ENCODE peak calls at places on chromosomes 13 and 19, in nine cellular contexts. M is AG04450; K is psoas muscle; H is tibial nerve; Z is lower lobe of right lung; X is stomach; R is GM23338; N is CD4-positive, alpha-beta T cell; G is neural progenitor cell. D is an unnamed sample.

GRCh38 chr13:36131931-36132297 is 732 bp upstream of the DCLK1 start:
- DNase-seq in M (no peak), Z (peak; percentile 74), G (no peak), K (peak; percentile 74), R (no peak), H (peak; percentile 48), N (no peak), X (no peak), D (peak; percentile 80)

GRCh38 chr19:36041831-36042230 is 9.2 kb upstream of the CLIP3 start:
- DNase-seq in K (no peak), Z (no peak), R (peak; percentile 57), M (peak; percentile 59), H (no peak), G (peak; percentile 19), X (no peak), N (no peak), D (no peak)

GRCh38 chr19:18899624-18900560 is 3.9 kb upstream of the CERS1 start:
- DNase-seq in Z (no peak), X (no peak), K (no peak), R (peak; percentile 23), G (no peak), M (no peak), H (no peak), N (no peak), D (no peak)

GRCh38 chr13:48038763-48039162 is 1.2 kb downstream of the NUDT15 start:
- DNase-seq in G (peak; percentile 5), H (no peak), Z (no peak), M (no peak), K (no peak), R (peak; percentile 18), N (no peak), X (no peak), D (no peak)

GRCh38 chr13:106738279-106738678 is 170.3 kb upstream of the ARGLU1 start:
- DNase-seq in Z (no peak), M (no peak), G (peak; percentile 24), N (no peak), X (no peak), K (no peak), R (peak; percentile 29), H (no peak), D (no peak)

GRCh38 chr19:2247433-2248101 is 1.6 kb upstream of the AMH start:
- DNase-seq in H (no peak), G (no peak), R (no peak), X (no peak), M (no peak), Z (no peak), K (no peak), N (no peak), D (no peak)

GRCh38 chr13:109985871-109986270 is 199.5 kb upstream of the IRS2 start:
- DNase-seq in Z (no peak), X (no peak), G (no peak), H (no peak), R (no peak), N (no peak), K (no peak), M (no peak), D (no peak)

GRCh38 chr13:29964181-29964845 is 113.9 kb upstream of the UBL3 start:
- DNase-seq in M (no peak), Z (no peak), H (no peak), R (peak; percentile 86), N (no peak), G (no peak), K (no peak), X (no peak), D (no peak)

GRCh38 chr13:36329355-36329754 is 16.8 kb downstream of the SPART start:
- DNase-seq in Z (no peak), K (no peak), M (no peak), R (no peak), X (no peak), G (no peak), H (no peak), N (no peak), D (no peak)

GRCh38 chr19:48698046-48698445 is 2.3 kb downstream of the FUT2 start:
- DNase-seq in H (no peak), N (no peak), X (peak; percentile 87), G (no peak), K (no peak), R (no peak), M (no peak), Z (no peak), D (no peak)

GRCh38 chr19:43501661-43502418 is 2.7 kb downstream of the PHLDB3 start:
- DNase-seq in M (no peak), N (no peak), R (peak; percentile 94), X (no peak), K (no peak), Z (no peak), H (no peak), G (peak; percentile 64), D (no peak)

GRCh38 chr19:16134510-16134909 is 9.0 kb upstream of the HSH2D start:
- DNase-seq in M (no peak), R (no peak), X (no peak), Z (no peak), K (no peak), G (no peak), H (no peak), N (no peak), D (no peak)

GRCh38 chr13:73902296-73902695 is 231.9 kb downstream of the KLF12 start:
- DNase-seq in Z (no peak), X (no peak), H (no peak), R (no peak), M (no peak), G (no peak), N (no peak), K (no peak), D (no peak)

GRCh38 chr13:28531195-28531955 is 36.4 kb upstream of the FLT1 start:
- DNase-seq in N (no peak), K (peak; percentile 45), Z (peak; percentile 58), X (peak; percentile 27), M (no peak), R (peak; percentile 89), G (peak; percentile 79), H (no peak), D (peak; percentile 70)

GRCh38 chr13:66339214-66339613 is 890.9 kb downstream of the PCDH9 start:
- DNase-seq in K (no peak), M (no peak), R (no peak), X (no peak), G (no peak), N (no peak), Z (no peak), H (no peak), D (no peak)

GRCh38 chr19:35822579-35822978 is 9.9 kb upstream of the PRODH2 start:
- DNase-seq in Z (no peak), N (no peak), G (no peak), K (no peak), R (no peak), H (no peak), X (no peak), M (no peak), D (no peak)

GRCh38 chr19:17389957-17390664 is 3.9 kb downstream of the CCDC194 start:
- DNase-seq in Z (no peak), R (peak; percentile 42), M (no peak), H (no peak), X (no peak), K (no peak), G (no peak), N (no peak), D (no peak)

GRCh38 chr19:17385878-17386611 is 8.0 kb downstream of the CCDC194 start:
- DNase-seq in M (no peak), X (peak; percentile 65), H (peak; percentile 33), K (peak; percentile 66), Z (peak; percentile 79), R (peak; percentile 92), G (peak; percentile 85), N (peak; percentile 52), D (peak; percentile 83)

GRCh38 chr19:17390665-17391370 is 3.2 kb downstream of the CCDC194 start:
- DNase-seq in M (peak; percentile 72), K (peak; percentile 90), N (peak; percentile 84), R (peak; percentile 98), Z (peak; percentile 94), G (peak; percentile 99), H (peak; percentile 78), X (peak; percentile 90), D (peak; percentile 96)

GRCh38 chr19:17391371-17392151 is 2.4 kb downstream of the CCDC194 start:
- DNase-seq in Z (no peak), N (no peak), K (no peak), R (peak; percentile 49), M (no peak), G (peak; percentile 31), H (no peak), X (no peak), D (no peak)

GRCh38 chr19:17389288-17389687 is 4.7 kb downstream of the CCDC194 start:
- DNase-seq in X (no peak), H (no peak), K (no peak), Z (no peak), R (no peak), M (no peak), G (no peak), N (no peak), D (no peak)
- TF ChIP-seq CTCF in X (no peak), H (no peak), K (no peak), Z (no peak), R (no peak), M (no peak), G (no peak), N (no peak), D (no peak)

GRCh38 chr13:112105884-112106283 is 38.9 kb downstream of the SOX1 start:
- DNase-seq in X (no peak), K (no peak), M (no peak), N (no peak), R (peak; percentile 82), G (peak; percentile 78), Z (no peak), H (no peak), D (no peak)
- H3K27me3 ChIP-seq in X (peaks cover 17% of the 10 kb centered on the region), K (peaks cover 10% of the 10 kb centered on the region), M (peaks cover 4% of the 10 kb centered on the region), N (peaks cover 64% of the 10 kb centered on the region), R (peaks cover 86% of the 10 kb centered on the region), G (peaks cover 63% of the 10 kb centered on the region), Z (peaks cover 89% of the 10 kb centered on the region), H (peaks cover 82% of the 10 kb centered on the region), D (peaks cover 87% of the 10 kb centered on the region)

DNA sequence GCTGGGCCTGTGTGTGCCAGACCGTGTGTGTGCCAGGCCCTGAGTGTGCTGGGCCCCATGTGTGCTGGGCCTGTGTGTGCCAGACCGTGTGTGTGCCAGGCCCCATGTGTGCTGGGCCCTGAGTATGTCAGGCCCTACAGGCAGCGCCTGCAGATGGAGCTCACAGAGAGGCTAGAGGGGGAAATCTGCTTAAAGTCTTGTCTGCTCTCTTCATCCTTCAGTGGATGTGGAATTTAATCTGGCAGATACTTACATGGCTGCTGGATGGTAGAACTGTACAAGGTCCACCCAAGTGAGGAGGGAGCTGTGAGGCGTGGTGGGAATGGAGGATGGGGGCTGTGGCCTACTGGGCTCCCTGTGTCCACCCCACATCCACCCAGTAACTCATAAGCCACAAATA is 53.7 kb downstream of the C13orf46 start:
- DNase-seq in X (no peak), N (no peak), M (no peak), H (no peak), K (no peak), R (no peak), G (no peak), Z (no peak), D (no peak)
- TF ChIP-seq CTCF in X (no peak), N (no peak), M (no peak), H (no peak), K (no peak), R (no peak), G (no peak), Z (no peak), D (no peak)

DNA sequence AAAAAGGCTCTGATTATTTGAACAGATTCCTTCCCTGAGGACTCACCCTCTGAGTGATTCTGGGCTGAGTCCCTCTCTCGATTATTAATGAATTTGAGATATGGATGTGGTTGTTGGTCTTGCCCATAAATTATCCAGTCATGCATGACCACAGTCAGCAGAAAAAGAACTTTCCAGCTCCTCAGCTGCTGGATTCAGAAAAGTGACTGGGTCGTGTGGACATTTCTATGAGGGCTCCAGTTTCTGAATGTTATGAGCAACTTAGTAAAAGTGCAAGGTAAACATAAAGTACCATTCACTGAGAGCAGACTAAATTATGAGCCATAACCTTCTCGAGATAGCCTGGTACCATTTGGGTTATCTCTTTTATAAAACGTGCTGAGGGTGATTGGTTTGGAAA is 100.1 kb upstream of the CLDN10 start:
- DNase-seq in Z (no peak), H (no peak), N (no peak), X (no peak), K (no peak), R (no peak), G (no peak), M (no peak), D (no peak)
- H3K27me3 ChIP-seq in Z (no peaks in the 10 kb centered on the region), H (no peaks in the 10 kb centered on the region), N (peaks cover 3% of the 10 kb centered on the region), X (no peaks in the 10 kb centered on the region), K (no peaks in the 10 kb centered on the region), R (no peaks in the 10 kb centered on the region), G (no peaks in the 10 kb centered on the region), M (peaks cover 17% of the 10 kb centered on the region), D (no peaks in the 10 kb centered on the region)